ENCODE peak calls at places on chromosome 1, in six cellular contexts. X is HTR-8/SVneo, K is GM13977, E is MCF 10A, Y is H7, O is WTC11. J is an unnamed sample.

GRCh38 chr1:199758626-199759255 is 268.8 kb upstream of the NR5A2 start:
- DNase-seq in X (no peak), O (no peak), K (no peak), Y (no peak), E (peak; percentile 67), J (no peak)

GRCh38 chr1:202264300-202265075 is 70.9 kb downstream of the LGR6 start:
- DNase-seq in X (no peak), Y (no peak), E (no peak), O (no peak), K (no peak), J (no peak)

GRCh38 chr1:245512980-245513578 is 358.3 kb downstream of the KIF26B start:
- DNase-seq in Y (peak; percentile 79), O (peak; percentile 39), E (no peak), K (peak; percentile 26), X (no peak), J (no peak)

GRCh38 chr1:23177438-23178380 is 9.1 kb upstream of the LUZP1 start:
- DNase-seq in Y (peak; percentile 94), O (peak; percentile 82), E (peak; percentile 60), X (no peak), K (peak; percentile 91), J (no peak)

GRCh38 chr1:234134878-234135277 is 230.4 kb downstream of the SLC35F3 start:
- DNase-seq in Y (no peak), K (no peak), O (no peak), X (no peak), E (no peak), J (no peak)

GRCh38 chr1:199463521-199464127 is 563.9 kb upstream of the NR5A2 start:
- DNase-seq in O (peak; percentile 51), K (peak; percentile 6), Y (peak; percentile 4), X (peak; percentile 10), E (peak; percentile 80), J (peak; percentile 81)

GRCh38 chr1:193539731-193540459 is 353.5 kb upstream of the B3GALT2 start:
- DNase-seq in E (no peak), O (no peak), Y (no peak), X (no peak), K (no peak), J (no peak)

GRCh38 chr1:172143384-172144025 is 277.0 kb upstream of the C1orf105 start:
- DNase-seq in O (no peak), X (no peak), K (no peak), Y (no peak), E (peak; percentile 20), J (no peak)

GRCh38 chr1:6225651-6226050 is 10.1 kb downstream of the ICMT start:
- DNase-seq in K (no peak), X (no peak), Y (no peak), E (no peak), O (no peak), J (no peak)

GRCh38 chr1:184289825-184290550 is 96.8 kb upstream of the C1orf21 start:
- DNase-seq in K (no peak), O (no peak), E (peak; percentile 90), X (no peak), Y (no peak), J (no peak)